ENCODE peak calls at places on chromosomes 1 and 21, in eight cellular contexts. F is IMR-90, E is A549, V is right lobe of liver, N is endothelial cell of umbilical vein, X is uterus, P is ovary, G is testis. S is an unnamed sample.

GRCh38 chr21:29332461-29333354 is 34.0 kb downstream of the BACH1 start:
- DNase-seq in X (no peak), G (no peak), P (no peak), F (peak; percentile 77), E (no peak), V (no peak), N (peak; percentile 21), S (peak; percentile 35)

GRCh38 chr1:9767964-9768668 is 55.6 kb downstream of the CLSTN1 start:
- DNase-seq in X (no peak), N (no peak), E (peak; percentile 59), P (no peak), G (peak; percentile 17), V (no peak), F (no peak), S (no peak)

GRCh38 chr1:9715536-9716226 is 64.2 kb downstream of the PIK3CD start:
- DNase-seq in V (no peak), G (no peak), N (no peak), X (no peak), E (no peak), F (no peak), P (no peak), S (no peak)

GRCh38 chr1:101142244-101142643 is 94.6 kb upstream of the S1PR1 start:
- DNase-seq in X (no peak), N (peak; percentile 41), G (no peak), V (no peak), F (no peak), P (no peak), E (no peak), S (no peak)

GRCh38 chr1:205025239-205025638 is 17.8 kb upstream of the CNTN2 start:
- DNase-seq in G (no peak), V (no peak), F (no peak), E (no peak), P (no peak), X (no peak), N (no peak), S (no peak)

GRCh38 chr1:178192686-178193085 is 98.8 kb downstream of the RASAL2 start:
- DNase-seq in V (no peak), N (peak; percentile 96), G (peak; percentile 16), X (no peak), F (peak; percentile 72), E (peak; percentile 87), P (no peak), S (peak; percentile 67)

GRCh38 chr1:165631403-165632151 is 543 bp downstream of the MGST3 start:
- DNase-seq in X (peak; percentile 41), V (peak; percentile 47), F (peak; percentile 89), P (peak; percentile 58), E (peak; percentile 68), G (peak; percentile 62), N (peak; percentile 78), S (peak; percentile 75)

GRCh38 chr1:199422206-199422605 is 605.3 kb upstream of the NR5A2 start:
- DNase-seq in P (no peak), V (no peak), F (peak; percentile 55), E (peak; percentile 10), X (no peak), N (peak; percentile 53), G (no peak), S (no peak)

GRCh38 chr21:16419188-16419874 is 689.5 kb downstream of the USP25 start:
- DNase-seq in N (peak; percentile 99), E (peak; percentile 63), G (peak; percentile 88), V (peak; percentile 78), F (peak; percentile 57), X (peak; percentile 76), P (peak; percentile 82), S (peak; percentile 43)

GRCh38 chr1:175522880-175523279 is 220.5 kb downstream of the TNR start:
- DNase-seq in X (no peak), N (no peak), G (no peak), E (no peak), F (no peak), V (peak; percentile 45), P (no peak), S (no peak)
- TF ChIP-seq POLR2A in X (no peak), N (no peak), G (no peak), E (no peak), F (no peak), V (no peak), P (no peak), S (no peak)

GRCh38 chr1:152313319-152313801 is 11.7 kb downstream of the FLG start:
- DNase-seq in F (no peak), G (no peak), E (no peak), N (no peak), P (no peak), X (no peak), V (no peak), S (no peak)

GRCh38 chr1:152309955-152310354 is 15.1 kb downstream of the FLG start:
- DNase-seq in P (no peak), F (no peak), N (no peak), X (no peak), V (no peak), E (no peak), G (no peak), S (no peak)

GRCh38 chr1:152313970-152314369 is 11.1 kb downstream of the FLG start:
- DNase-seq in P (no peak), E (no peak), N (no peak), F (no peak), V (no peak), X (no peak), G (no peak), S (no peak)
- H3K9me3 ChIP-seq in P (no peaks in the 10 kb centered on the region), E (no peaks in the 10 kb centered on the region), N (no peaks in the 10 kb centered on the region), F (peaks cover 15% of the 10 kb centered on the region), V (no peaks in the 10 kb centered on the region), X (no peaks in the 10 kb centered on the region), G (no peaks in the 10 kb centered on the region), S (no peaks in the 10 kb centered on the region)

GRCh38 chr21:41508415-41509205 is 652 bp upstream of the TMPRSS2 start:
- DNase-seq in P (no peak), X (no peak), V (no peak), E (no peak), F (no peak), G (no peak), N (no peak), S (no peak)
- H3K4me3 ChIP-seq in P (no peak overlapping the region), X (no peak overlapping the region), V (peak overlapping the region; percentile 47), E (peak overlapping the region; percentile 41), F (no peak overlapping the region), G (no peak overlapping the region), N (no peak overlapping the region), S (no peak overlapping the region)

GRCh38 chr1:184682956-184683355 is 71.7 kb downstream of the EDEM3 start:
- DNase-seq in V (no peak), E (no peak), P (no peak), G (no peak), N (no peak), X (no peak), F (no peak), S (no peak)
- TF ChIP-seq POLR2A in V (no peak), E (no peak), P (no peak), G (no peak), N (no peak), X (no peak), F (no peak), S (no peak)

GRCh38 chr1:200454425-200454824 is 44.6 kb upstream of the ZNF281 start:
- DNase-seq in G (no peak), V (no peak), P (no peak), F (no peak), E (no peak), N (no peak), X (no peak), S (no peak)
- H3K9me3 ChIP-seq in G (no peaks in the 10 kb centered on the region), V (no peaks in the 10 kb centered on the region), P (no peaks in the 10 kb centered on the region), F (no peaks in the 10 kb centered on the region), E (no peaks in the 10 kb centered on the region), N (no peaks in the 10 kb centered on the region), X (no peaks in the 10 kb centered on the region), S (no peaks in the 10 kb centered on the region)

GRCh38 chr1:1161683-1162079 is 12.0 kb upstream of the TTLL10 start:
- DNase-seq in G (no peak), V (no peak), E (no peak), P (no peak), N (no peak), X (no peak), F (no peak), S (no peak)
- H3K4me3 ChIP-seq in G (no peak overlapping the region), V (no peak overlapping the region), E (no peak overlapping the region), P (no peak overlapping the region), N (no peak overlapping the region), X (no peak overlapping the region), F (no peak overlapping the region), S (no peak overlapping the region)

S was measured in adrenal gland.